ENCODE peak calls at places on chromosome 20, in ten cellular contexts. L is NCI-H748 treated with DMSO at 0.1 percent for 48 hours, Y is ovary, D is Calu3, I is NCI-H446, E is HTR-8/SVneo, U is foreskin keratinocyte, J is HT-29, N is cardiac muscle cell, F is mucosa of gallbladder. P is an unnamed sample.

GRCh38 chr20:19374066-19374615 is 161.7 kb downstream of the SLC24A3 start:
- DNase-seq in L (no peak), I (peak), D (no peak), E (no peak), U (no peak), F (no peak), N (no peak), J (no peak), Y (no peak), P (no peak)

GRCh38 chr20:58711266-58712051 is 18.9 kb downstream of the NPEPL1 start:
- DNase-seq in D (no peak), N (no peak), I (no peak), L (no peak), F (peak), Y (peak), E (no peak), J (no peak), U (no peak), P (no peak)

GRCh38 chr20:53750827-53751393 is 157.3 kb upstream of the ZNF217 start:
- DNase-seq in F (no peak), Y (no peak), I (peak), L (no peak), U (peak), J (peak), N (peak), E (no peak), D (no peak), P (no peak)

GRCh38 chr20:24149881-24150307 is 161.3 kb upstream of the GGTLC1 start:
- DNase-seq in E (no peak), D (peak), F (no peak), I (no peak), J (peak), N (peak), U (no peak), Y (no peak), L (no peak), P (no peak)

GRCh38 chr20:60446273-60447111 is 488.3 kb downstream of the CDH26 start:
- DNase-seq in J (no peak), F (no peak), D (no peak), U (no peak), N (no peak), E (no peak), L (no peak), Y (no peak), I (no peak), P (no peak)

GRCh38 chr20:25204550-25205276 is 9.2 kb downstream of the ENTPD6 start:
- DNase-seq in U (no peak), E (no peak), D (no peak), J (no peak), F (no peak), N (no peak), L (no peak), Y (no peak), I (no peak), P (peak)

GRCh38 chr20:3227936-3228749 is 10.8 kb downstream of the SLC4A11 start:
- DNase-seq in U (no peak), F (no peak), L (no peak), Y (no peak), D (no peak), E (no peak), J (no peak), N (no peak), I (no peak), P (no peak)

GRCh38 chr20:53668981-53669380 is 75.3 kb upstream of the ZNF217 start:
- DNase-seq in Y (no peak), I (no peak), E (no peak), D (no peak), J (peak), N (no peak), F (no peak), L (no peak), U (no peak), P (no peak)

GRCh38 chr20:19758888-19759331 is 852 bp downstream of the RIN2 start:
- DNase-seq in E (no peak), J (no peak), L (no peak), F (no peak), U (peak), N (peak), I (peak), D (no peak), Y (peak), P (peak)

GRCh38 chr20:46119028-46119546 is 973 bp downstream of the CD40 start:
- DNase-seq in F (no peak), L (no peak), N (no peak), D (no peak), Y (no peak), I (no peak), U (no peak), J (no peak), E (no peak), P (no peak)

GRCh38 chr20:10498196-10498595 is 63.1 kb downstream of the SLX4IP start:
- DNase-seq in Y (no peak), N (no peak), U (no peak), F (no peak), D (no peak), I (no peak), J (no peak), E (no peak), L (no peak), P (no peak)

GRCh38 chr20:51498765-51499540 is 43.6 kb downstream of the NFATC2 start:
- DNase-seq in Y (no peak), L (no peak), N (no peak), D (no peak), I (no peak), E (no peak), J (no peak), U (no peak), F (no peak), P (no peak)

P was measured in head of caudate nucleus.